ENCODE peak calls at places on chromosomes 12 and 14, in five cellular contexts. V, X, Z, I and G are unnamed samples.

GRCh38 chr12:113208041-113208934 is 13.0 kb upstream of the TPCN1 start:
- DNase-seq in V (peak; percentile 55), X (peak; percentile 47), Z (peak; percentile 54), I (no peak), G (peak; percentile 28)

GRCh38 chr14:34742509-34743115 is 28.2 kb upstream of the CFL2 start:
- DNase-seq in V (no peak), X (no peak), Z (no peak), I (no peak), G (no peak)

GRCh38 chr12:106975098-106975497 is 11.8 kb downstream of the MTERF2 start:
- DNase-seq in V (no peak), X (no peak), Z (no peak), I (no peak), G (no peak)

GRCh38 chr14:67172520-67172919 is 16.7 kb upstream of the GARIN2 start:
- DNase-seq in V (no peak), X (no peak), Z (no peak), I (no peak), G (no peak)

GRCh38 chr12:130286041-130286440 is 51.6 kb upstream of the PIWIL1 start:
- DNase-seq in V (no peak), X (no peak), Z (no peak), I (no peak), G (no peak)

GRCh38 chr12:50641566-50641965 is 122.3 kb upstream of the ATF1 start:
- DNase-seq in V (no peak), X (no peak), Z (no peak), I (no peak), G (no peak)

GRCh38 chr14:37864861-37865718 is 269.7 kb downstream of the TTC6 start:
- DNase-seq in V (peak; percentile 9), X (peak; percentile 51), Z (no peak), I (no peak), G (no peak)

GRCh38 chr12:51496907-51497306 is 72.3 kb downstream of the SLC4A8 start:
- DNase-seq in V (no peak), X (no peak), Z (no peak), I (no peak), G (no peak)

GRCh38 chr12:58067610-58068387 is 126.4 kb downstream of the ATP23 start:
- DNase-seq in V (peak; percentile 29), X (peak; percentile 96), Z (no peak), I (no peak), G (no peak)

GRCh38 chr14:89339158-89339557 is 77.9 kb downstream of the FOXN3 start:
- DNase-seq in V (no peak), X (no peak), Z (no peak), I (no peak), G (no peak)

GRCh38 chr12:2891240-2892053 is 756 bp downstream of the TULP3 start:
- DNase-seq in V (peak; percentile 71), X (peak; percentile 60), Z (no peak), I (peak; percentile 84), G (no peak)

GRCh38 chr12:93773122-93773871 is 96.1 kb downstream of the CRADD start:
- DNase-seq in V (peak; percentile 76), X (peak; percentile 70), Z (peak; percentile 18), I (peak; percentile 61), G (no peak)

GRCh38 chr12:48780381-48781025 is 8.4 kb downstream of the ADCY6 start:
- DNase-seq in V (no peak), X (no peak), Z (no peak), I (no peak), G (no peak)

GRCh38 chr14:105019861-105020814 is 745 bp downstream of the CDCA4 start:
- DNase-seq in V (peak; percentile 46), X (peak; percentile 42), Z (peak; percentile 61), I (peak; percentile 34), G (no peak)

GRCh38 chr14:59582845-59583509 is 6.4 kb upstream of the CCDC175 start:
- DNase-seq in V (no peak), X (no peak), Z (no peak), I (peak; percentile 17), G (no peak)

GRCh38 chr12:121023799-121024198 is 7.5 kb upstream of the C12orf43 start:
- DNase-seq in V (no peak), X (no peak), Z (no peak), I (no peak), G (no peak)

GRCh38 chr14:104313674-104314073 is 175.3 kb downstream of the KIF26A start:
- DNase-seq in V (no peak), X (no peak), Z (no peak), I (peak; percentile 3), G (no peak)

GRCh38 chr12:131466932-131467331 is 244.0 kb upstream of the SFSWAP start:
- DNase-seq in V (no peak), X (no peak), Z (peak; percentile 0), I (no peak), G (no peak)

GRCh38 chr12:53973093-53974042 is at the start of gene HOXC11:
- DNase-seq in V (no peak), X (no peak), Z (no peak), I (no peak), G (no peak)

GRCh38 chr14:22819191-22819988 is 4.2 kb upstream of the SLC7A7 start:
- DNase-seq in V (peak; percentile 87), X (peak; percentile 62), Z (no peak), I (no peak), G (no peak)

GRCh38 chr14:100688598-100689499 is 37.8 kb upstream of the DLK1 start:
- DNase-seq in V (peak; percentile 65), X (peak; percentile 85), Z (no peak), I (no peak), G (no peak)

GRCh38 chr12:63802012-63802608 is 22.4 kb downstream of the RXYLT1 start:
- DNase-seq in V (peak; percentile 48), X (no peak), Z (no peak), I (no peak), G (no peak)

GRCh38 chr12:18696971-18697602 is 40.7 kb downstream of the PLCZ1 start:
- DNase-seq in V (peak; percentile 46), X (peak; percentile 73), Z (no peak), I (no peak), G (no peak)

GRCh38 chr12:46661161-46661845 is 164.5 kb downstream of the SLC38A4 start:
- DNase-seq in V (peak; percentile 94), X (peak; percentile 91), Z (no peak), I (no peak), G (no peak)

GRCh38 chr14:73754911-73755360 is 40.8 kb upstream of the PNMA1 start:
- DNase-seq in V (peak; percentile 82), X (peak; percentile 88), Z (no peak), I (peak; percentile 61), G (no peak)

GRCh38 chr14:22713631-22713950 is 52.9 kb upstream of the OXA1L start:
- DNase-seq in V (no peak), X (no peak), Z (no peak), I (no peak), G (no peak)

GRCh38 chr12:75087656-75088055 is 122.0 kb downstream of the KCNC2 start:
- DNase-seq in V (no peak), X (peak; percentile 1), Z (no peak), I (no peak), G (no peak)

GRCh38 chr14:33986804-33987203 is 35.9 kb upstream of the EGLN3 start:
- DNase-seq in V (peak; percentile 91), X (peak; percentile 98), Z (no peak), I (no peak), G (no peak)

GRCh38 chr12:116135209-116135930 is 142.1 kb downstream of the MED13L start:
- DNase-seq in V (peak; percentile 60), X (peak; percentile 80), Z (no peak), I (peak; percentile 64), G (no peak)

GRCh38 chr12:98355322-98355721 is 160.1 kb upstream of the TMPO start:
- DNase-seq in V (peak; percentile 16), X (peak; percentile 79), Z (no peak), I (no peak), G (no peak)

DNA sequence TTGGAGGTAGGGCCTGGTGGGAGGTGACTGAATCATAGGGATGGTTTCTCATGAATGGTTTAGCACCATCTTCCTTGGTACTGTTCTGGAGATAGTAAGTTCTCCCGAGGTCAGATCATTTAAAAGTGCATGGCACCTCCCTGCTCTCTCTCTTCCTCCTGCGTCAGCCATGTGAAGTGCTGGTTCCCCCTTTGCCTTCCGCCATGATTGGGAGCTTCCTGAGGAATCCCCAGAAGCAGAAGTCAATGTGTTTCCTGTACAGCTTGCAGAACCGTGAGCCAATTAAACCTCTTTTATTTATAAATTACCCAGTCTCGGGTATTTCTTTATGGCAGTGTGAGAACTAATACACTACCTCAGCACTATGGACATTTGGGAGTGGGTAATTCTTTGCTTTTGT is 4.8 kb upstream of the LGMN start:
- DNase-seq in V (no peak), X (no peak), Z (no peak), I (peak; percentile 35), G (no peak)
- TF ChIP-seq CTCF in V (no peak), X (no peak), Z (no peak), I (no peak), G (no peak)

DNA sequence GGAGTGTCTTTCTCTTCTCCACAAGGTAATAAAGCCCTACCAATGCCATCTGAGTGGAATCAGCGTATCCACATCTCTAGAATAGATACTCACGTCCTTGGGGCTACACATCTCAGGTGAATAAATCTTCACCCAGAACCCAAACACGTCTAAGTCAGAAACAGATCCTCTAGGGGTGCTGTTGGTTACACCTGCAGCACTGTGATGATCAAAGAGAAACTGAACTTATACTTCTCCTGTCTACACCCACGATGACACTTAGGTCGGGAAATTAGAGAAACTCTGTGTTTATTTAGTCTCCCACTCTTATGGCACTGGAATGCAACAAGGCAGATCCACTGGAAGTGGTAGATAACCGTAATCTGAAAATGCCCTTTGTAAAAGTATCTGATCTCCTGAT is 46.2 kb downstream of the WIF1 start:
- DNase-seq in V (no peak), X (no peak), Z (no peak), I (no peak), G (no peak)
- H3K4me3 ChIP-seq in V (no peak overlapping the region), X (no peak overlapping the region), Z (no peak overlapping the region), I (no peak overlapping the region), G (no peak overlapping the region)

GRCh38 chr14:99575043-99576023 is 28.7 kb downstream of the CCDC85C start:
- DNase-seq in V (no peak), X (peak; percentile 53), Z (no peak), I (peak; percentile 83), G (no peak)
- H3K4me1 ChIP-seq in V (peaks cover 84% of the 10 kb centered on the region), X (peaks cover 49% of the 10 kb centered on the region), Z (no peaks in the 10 kb centered on the region), I (peaks cover 87% of the 10 kb centered on the region), G (peaks cover 87% of the 10 kb centered on the region)

GRCh38 chr14:36204674-36205073 is 28.2 kb upstream of the PTCSC3 start:
- DNase-seq in V (no peak), X (no peak), Z (no peak), I (no peak), G (no peak)

GRCh38 chr14:36212577-36212976 is 36.1 kb upstream of the PTCSC3 start:
- DNase-seq in V (no peak), X (no peak), Z (no peak), I (no peak), G (no peak)

GRCh38 chr14:36208690-36209278 is 32.3 kb upstream of the PTCSC3 start:
- DNase-seq in V (no peak), X (no peak), Z (no peak), I (no peak), G (no peak)

GRCh38 chr14:36212987-36213386 is 36.5 kb upstream of the PTCSC3 start:
- DNase-seq in V (no peak), X (no peak), Z (no peak), I (no peak), G (no peak)

DNA sequence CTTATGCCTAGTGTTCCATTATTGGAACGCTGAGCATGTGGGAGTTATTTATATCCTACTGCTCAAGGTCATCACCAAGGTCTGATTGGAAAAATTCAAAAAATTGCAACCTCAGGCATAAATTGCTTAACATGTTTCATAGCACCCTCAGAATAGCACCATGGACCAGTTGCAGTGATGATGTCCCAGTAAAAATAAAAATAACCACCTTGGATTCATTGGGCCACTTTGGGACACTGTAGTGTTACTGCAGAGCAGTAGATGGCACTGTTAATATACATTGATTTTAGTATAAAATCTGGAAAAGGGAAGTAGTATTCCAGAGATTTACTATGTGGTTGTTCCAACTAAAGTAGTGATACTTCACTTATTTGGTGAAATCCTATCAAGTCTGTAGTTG is 31.0 kb upstream of the PTCSC3 start:
- DNase-seq in V (peak; percentile 4), X (no peak), Z (no peak), I (no peak), G (no peak)
- TF ChIP-seq CTCF in V (peak; percentile 21), X (peak; percentile 32), Z (no peak), I (no peak), G (no peak)